ENCODE peak calls at places on chromosomes 5 and 9, in ten cellular contexts. Q, A, N, F, B, H, U, G, V and P are unnamed samples.

GRCh38 chr9:87601175-87601574 is 103.5 kb downstream of the DAPK1 start:
- DNase-seq in Q (peak; percentile 63), A (peak; percentile 36), N (no peak), F (no peak), B (peak; percentile 66), H (no peak), U (no peak), G (no peak), V (no peak), P (no peak)

GRCh38 chr5:136042665-136043121 is 13.9 kb downstream of the TGFBI start:
- DNase-seq in Q (no peak), A (peak; percentile 70), N (no peak), F (no peak), B (no peak), H (peak; percentile 74), U (no peak), G (no peak), V (no peak), P (no peak)

GRCh38 chr5:73859696-73860095 is 233.7 kb downstream of the ARHGEF28 start:
- DNase-seq in Q (no peak), A (no peak), N (no peak), F (no peak), B (no peak), H (no peak), U (no peak), G (no peak), V (no peak), P (no peak)

GRCh38 chr9:13841801-13842462 is 472.0 kb downstream of the NFIB start:
- DNase-seq in Q (no peak), A (no peak), N (no peak), F (no peak), B (no peak), H (no peak), U (no peak), G (peak; percentile 72), V (no peak), P (no peak)

GRCh38 chr9:9337129-9337528 is 1275.7 kb downstream of the PTPRD start:
- DNase-seq in Q (no peak), A (peak; percentile 16), N (no peak), F (no peak), B (no peak), H (no peak), U (no peak), G (no peak), V (no peak), P (no peak)

GRCh38 chr5:123505633-123506032 is 6.3 kb upstream of the CSNK1G3 start:
- DNase-seq in Q (no peak), A (peak; percentile 35), N (no peak), F (no peak), B (no peak), H (no peak), U (no peak), G (no peak), V (no peak), P (no peak)

GRCh38 chr5:30561771-30562170 is 631.7 kb upstream of the CDH6 start:
- DNase-seq in Q (no peak), A (no peak), N (no peak), F (no peak), B (no peak), H (no peak), U (no peak), G (no peak), V (no peak), P (no peak)

GRCh38 chr5:9445989-9446388 is 99.9 kb downstream of the SEMA5A start:
- DNase-seq in Q (no peak), A (no peak), N (no peak), F (no peak), B (no peak), H (peak; percentile 57), U (no peak), G (no peak), V (no peak), P (no peak)

GRCh38 chr5:129094924-129095797 is 612 bp downstream of the ISOC1 start:
- DNase-seq in Q (peak; percentile 36), A (peak; percentile 78), N (peak; percentile 38), F (no peak), B (peak; percentile 69), H (peak; percentile 77), U (peak; percentile 43), G (peak; percentile 83), V (peak; percentile 16), P (peak; percentile 78)

GRCh38 chr9:34623386-34624235 is 3.3 kb upstream of the DCTN3 start:
- DNase-seq in Q (no peak), A (no peak), N (no peak), F (no peak), B (no peak), H (no peak), U (no peak), G (no peak), V (no peak), P (no peak)

GRCh38 chr5:52728686-52729085 is 59.0 kb upstream of the ITGA1 start:
- DNase-seq in Q (no peak), A (no peak), N (no peak), F (no peak), B (no peak), H (no peak), U (no peak), G (no peak), V (no peak), P (no peak)
- H3K27ac ChIP-seq in Q (no peak overlapping the region), A (no peak overlapping the region), N (no peak overlapping the region), F (no peak overlapping the region), B (no peak overlapping the region), H (no peak overlapping the region), U (no peak overlapping the region), G (no peak overlapping the region), V (no peak overlapping the region), P (no peak overlapping the region)

DNA sequence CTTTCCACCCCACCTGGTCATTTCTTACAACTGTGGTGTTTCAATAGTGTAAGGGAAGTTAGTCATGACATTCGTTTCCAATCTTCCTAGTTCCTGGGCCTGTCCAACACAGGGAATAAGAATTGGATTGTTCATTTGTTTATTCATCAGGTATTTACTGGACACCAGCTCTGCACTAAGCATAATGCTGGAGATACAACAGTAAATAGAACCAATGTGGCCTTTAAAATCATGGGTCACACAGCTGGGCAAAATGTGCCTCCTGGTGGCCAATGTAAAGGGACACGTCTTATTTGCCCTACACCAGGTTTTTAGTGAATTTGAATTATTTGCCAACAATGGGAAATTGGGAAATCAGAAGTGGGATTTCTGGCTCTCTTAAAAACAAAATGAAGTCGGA is 10.4 kb downstream of the ABLIM3 start:
- DNase-seq in Q (no peak), A (no peak), N (no peak), F (no peak), B (no peak), H (no peak), U (no peak), G (no peak), V (no peak), P (no peak)
- TF ChIP-seq CTCF in Q (no peak), A (peak; percentile 41), N (no peak), F (no peak), B (no peak), H (peak; percentile 30), U (no peak), G (peak; percentile 20), V (peak; percentile 45), P (no peak)

DNA sequence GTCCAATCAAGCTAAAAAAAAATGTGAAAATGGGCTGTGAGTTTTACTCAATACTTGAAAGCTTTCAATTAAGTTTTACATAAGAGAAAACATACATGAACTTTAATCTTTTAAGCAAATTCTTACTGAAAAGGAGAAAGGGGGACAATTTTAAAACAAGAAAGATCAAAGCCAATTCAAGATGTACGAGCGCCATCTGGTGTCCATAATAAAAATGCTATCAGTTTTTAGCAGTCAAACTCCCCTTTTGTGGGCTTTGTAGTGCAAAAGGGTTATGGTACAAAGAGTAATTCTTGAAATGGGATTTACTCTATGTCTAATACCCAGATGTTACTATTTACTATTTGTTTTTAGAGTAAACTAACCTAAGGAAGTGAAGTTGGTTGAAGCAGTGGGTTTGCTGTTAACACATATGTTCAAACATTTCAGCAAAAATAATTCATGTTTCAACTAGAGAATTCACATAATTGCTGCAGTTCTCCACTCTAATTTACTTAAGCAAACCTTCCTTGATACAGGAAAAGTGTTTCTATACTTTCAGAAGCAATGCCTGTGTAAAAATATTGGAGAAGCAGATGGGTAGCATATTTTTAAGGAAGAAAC is 228.2 kb upstream of the TYRP1 start:
- DNase-seq in Q (no peak), A (peak; percentile 59), N (no peak), F (no peak), B (no peak), H (no peak), U (no peak), G (peak; percentile 58), V (no peak), P (no peak)
- H3K4me3 ChIP-seq in Q (no peak overlapping the region), A (no peak overlapping the region), N (no peak overlapping the region), F (no peak overlapping the region), B (no peak overlapping the region), H (no peak overlapping the region), U (no peak overlapping the region), G (no peak overlapping the region), V (no peak overlapping the region), P (no peak overlapping the region)

GRCh38 chr5:171453056-171453725 is 33.7 kb downstream of the FGF18 start:
- DNase-seq in Q (no peak), A (no peak), N (no peak), F (no peak), B (no peak), H (peak; percentile 71), U (no peak), G (no peak), V (no peak), P (no peak)

GRCh38 chr5:171453988-171454387 is 34.5 kb downstream of the FGF18 start:
- DNase-seq in Q (no peak), A (no peak), N (no peak), F (no peak), B (no peak), H (no peak), U (no peak), G (no peak), V (no peak), P (no peak)

GRCh38 chr5:171451421-171451820 is 32.0 kb downstream of the FGF18 start:
- DNase-seq in Q (no peak), A (no peak), N (no peak), F (no peak), B (no peak), H (no peak), U (no peak), G (no peak), V (no peak), P (no peak)

GRCh38 chr5:171449426-171449825 is 30.0 kb downstream of the FGF18 start:
- DNase-seq in Q (no peak), A (no peak), N (no peak), F (no peak), B (no peak), H (peak; percentile 51), U (no peak), G (no peak), V (no peak), P (no peak)

DNA sequence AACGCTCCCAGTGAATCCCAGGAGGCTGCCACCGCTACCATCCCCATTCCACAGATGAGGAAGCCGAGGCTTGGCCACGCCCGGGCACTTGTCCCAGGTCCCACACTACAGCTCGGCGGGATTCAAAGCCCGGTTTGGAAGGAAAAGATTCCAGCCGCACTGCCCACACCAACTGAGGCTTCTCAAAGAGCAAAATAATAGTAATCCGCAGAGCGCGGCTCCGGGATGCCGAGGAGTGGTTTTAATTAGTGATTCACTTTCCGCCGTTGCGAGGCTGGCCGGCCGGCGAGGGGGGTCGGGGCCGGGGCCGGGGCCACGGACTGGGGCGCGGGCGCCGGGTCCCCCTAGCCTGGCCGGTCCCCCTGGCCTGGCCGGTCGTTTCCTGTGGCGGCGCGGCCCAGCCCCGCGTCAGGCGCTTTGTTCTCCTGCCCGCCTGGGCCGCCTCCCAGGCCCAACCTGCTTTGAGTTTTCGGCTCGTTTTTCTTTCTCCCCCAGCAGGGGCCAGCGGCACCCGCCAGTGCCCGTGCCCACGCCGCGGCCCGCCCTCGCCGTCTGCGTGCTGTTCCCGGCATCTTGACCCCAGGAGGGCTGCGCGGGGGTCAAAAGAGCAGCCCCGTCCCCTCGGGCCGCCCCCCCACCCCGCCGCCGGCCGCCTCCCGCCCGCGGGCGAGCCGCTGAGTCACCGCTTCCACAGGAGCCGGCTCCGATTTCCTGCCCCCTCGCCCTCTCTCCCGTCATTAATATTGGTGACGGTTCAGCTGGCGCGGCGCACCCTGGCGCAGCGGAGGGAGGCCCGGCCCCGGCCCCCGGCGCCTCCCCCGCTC is 31.2 kb downstream of the FGF18 start:
- DNase-seq in Q (peak; percentile 54), A (peak; percentile 69), N (no peak), F (peak; percentile 52), B (peak; percentile 37), H (peak; percentile 99), U (no peak), G (no peak), V (peak; percentile 27), P (peak; percentile 88)
- H3K27ac ChIP-seq in Q (peak overlapping the region; percentile 72), A (no peak overlapping the region), N (peak overlapping the region; percentile 8), F (peak overlapping the region; percentile 81), B (peak overlapping the region; percentile 57), H (peak overlapping the region; percentile 76), U (no peak overlapping the region), G (no peak overlapping the region), V (peak overlapping the region; percentile 87), P (peak overlapping the region; percentile 93)